ENCODE peak calls at places on chromosomes 16 and 17, in ten cellular contexts. One of them, this sample, is unnamed. For H3K36me3 and H3K27me3, the result is how much of the 10 kb centered on the place peaks cover.

GRCh38 chr16:49821614-49822282 is 34.2 kb downstream of the ZNF423 start:
- DNase-seq in heart left ventricle: no peak
- DNase-seq in fibroblast of lung: no peak
- DNase-seq in Peyer's patch: no peak
- DNase-seq in IMR-90: no peak
- DNase-seq in psoas muscle: no peak
- DNase-seq in K562: no peak
- DNase-seq in CD8-positive, alpha-beta T cell: no peak
- DNase-seq in lower lobe of right lung: no peak
- DNase-seq in left lung: peak
- DNase-seq in this sample: no peak

GRCh38 chr16:58582971-58583765 is 46.5 kb downstream of the CNOT1 start:
- DNase-seq in IMR-90: no peak
- DNase-seq in fibroblast of lung: no peak
- DNase-seq in Peyer's patch: no peak
- DNase-seq in lower lobe of right lung: no peak
- DNase-seq in left lung: no peak
- DNase-seq in K562: no peak
- DNase-seq in heart left ventricle: no peak
- DNase-seq in CD8-positive, alpha-beta T cell: no peak
- DNase-seq in psoas muscle: no peak
- DNase-seq in this sample: no peak

GRCh38 chr16:3071655-3072054 is 6.2 kb downstream of the IL32 start:
- DNase-seq in CD8-positive, alpha-beta T cell: no peak
- DNase-seq in IMR-90: no peak
- DNase-seq in heart left ventricle: no peak
- DNase-seq in Peyer's patch: no peak
- DNase-seq in fibroblast of lung: no peak
- DNase-seq in lower lobe of right lung: no peak
- DNase-seq in left lung: no peak
- DNase-seq in K562: no peak
- DNase-seq in psoas muscle: no peak
- DNase-seq in this sample: no peak

GRCh38 chr17:4017377-4017776 is 53.1 kb upstream of the ATP2A3 start:
- DNase-seq in heart left ventricle: no peak
- DNase-seq in lower lobe of right lung: no peak
- DNase-seq in fibroblast of lung: no peak
- DNase-seq in Peyer's patch: no peak
- DNase-seq in K562: peak
- DNase-seq in IMR-90: no peak
- DNase-seq in psoas muscle: no peak
- DNase-seq in left lung: peak
- DNase-seq in CD8-positive, alpha-beta T cell: no peak
- DNase-seq in this sample: no peak

GRCh38 chr17:77124192-77124908 is 16.4 kb upstream of the SEC14L1 start:
- DNase-seq in K562: no peak
- DNase-seq in Peyer's patch: no peak
- DNase-seq in heart left ventricle: peak
- DNase-seq in IMR-90: peak
- DNase-seq in lower lobe of right lung: no peak
- DNase-seq in CD8-positive, alpha-beta T cell: no peak
- DNase-seq in left lung: no peak
- DNase-seq in fibroblast of lung: no peak
- DNase-seq in psoas muscle: no peak
- DNase-seq in this sample: no peak

GRCh38 chr17:43461185-43461584 is 22.6 kb upstream of the DHX8 start:
- DNase-seq in IMR-90: no peak
- DNase-seq in left lung: no peak
- DNase-seq in CD8-positive, alpha-beta T cell: no peak
- DNase-seq in psoas muscle: no peak
- DNase-seq in lower lobe of right lung: no peak
- DNase-seq in K562: no peak
- DNase-seq in heart left ventricle: no peak
- DNase-seq in fibroblast of lung: no peak
- DNase-seq in Peyer's patch: no peak
- DNase-seq in this sample: no peak

GRCh38 chr16:12646490-12647274 is 157.0 kb downstream of the CPPED1 start:
- DNase-seq in CD8-positive, alpha-beta T cell: peak
- DNase-seq in heart left ventricle: peak
- DNase-seq in Peyer's patch: no peak
- DNase-seq in psoas muscle: no peak
- DNase-seq in K562: no peak
- DNase-seq in IMR-90: no peak
- DNase-seq in lower lobe of right lung: no peak
- DNase-seq in fibroblast of lung: no peak
- DNase-seq in left lung: no peak
- DNase-seq in this sample: peak

GRCh38 chr17:60135160-60135950 is 14.4 kb upstream of the CA4 start:
- DNase-seq in lower lobe of right lung: peak
- DNase-seq in K562: peak
- DNase-seq in heart left ventricle: peak
- DNase-seq in left lung: peak
- DNase-seq in Peyer's patch: peak
- DNase-seq in psoas muscle: peak
- DNase-seq in CD8-positive, alpha-beta T cell: peak
- DNase-seq in IMR-90: peak
- DNase-seq in fibroblast of lung: peak
- DNase-seq in this sample: peak

GRCh38 chr17:50128441-50129302 is 1.3 kb downstream of the SAMD14 start:
- DNase-seq in lower lobe of right lung: no peak
- DNase-seq in fibroblast of lung: no peak
- DNase-seq in psoas muscle: no peak
- DNase-seq in CD8-positive, alpha-beta T cell: no peak
- DNase-seq in IMR-90: peak
- DNase-seq in left lung: no peak
- DNase-seq in Peyer's patch: no peak
- DNase-seq in K562: no peak
- DNase-seq in heart left ventricle: no peak
- DNase-seq in this sample: no peak

GRCh38 chr17:37485938-37486570 is 3.6 kb upstream of the DUSP14 start:
- DNase-seq in psoas muscle: no peak
- DNase-seq in heart left ventricle: no peak
- DNase-seq in left lung: no peak
- DNase-seq in CD8-positive, alpha-beta T cell: no peak
- DNase-seq in fibroblast of lung: peak
- DNase-seq in K562: no peak
- DNase-seq in lower lobe of right lung: no peak
- DNase-seq in Peyer's patch: no peak
- DNase-seq in IMR-90: no peak
- DNase-seq in this sample: no peak

GRCh38 chr16:19858006-19858653 is 26.5 kb downstream of the GPRC5B start:
- DNase-seq in CD8-positive, alpha-beta T cell: no peak
- DNase-seq in left lung: no peak
- DNase-seq in lower lobe of right lung: peak
- DNase-seq in IMR-90: no peak
- DNase-seq in Peyer's patch: no peak
- DNase-seq in K562: no peak
- DNase-seq in psoas muscle: no peak
- DNase-seq in heart left ventricle: no peak
- DNase-seq in fibroblast of lung: no peak
- DNase-seq in this sample: no peak

GRCh38 chr17:81865733-81866439 is 5.3 kb downstream of the ARHGDIA start:
- DNase-seq in IMR-90: no peak
- DNase-seq in lower lobe of right lung: no peak
- DNase-seq in left lung: no peak
- DNase-seq in Peyer's patch: peak
- DNase-seq in K562: no peak
- DNase-seq in heart left ventricle: no peak
- DNase-seq in psoas muscle: no peak
- DNase-seq in fibroblast of lung: no peak
- DNase-seq in CD8-positive, alpha-beta T cell: no peak
- DNase-seq in this sample: peak

GRCh38 chr17:81865358-81865732 is 5.0 kb upstream of the P4HB start:
- DNase-seq in heart left ventricle: no peak
- DNase-seq in psoas muscle: no peak
- DNase-seq in K562: no peak
- DNase-seq in lower lobe of right lung: no peak
- DNase-seq in IMR-90: no peak
- DNase-seq in CD8-positive, alpha-beta T cell: no peak
- DNase-seq in fibroblast of lung: no peak
- DNase-seq in left lung: no peak
- DNase-seq in Peyer's patch: no peak
- DNase-seq in this sample: no peak

GRCh38 chr17:81867952-81868673 is 3.0 kb downstream of the ARHGDIA start:
- DNase-seq in CD8-positive, alpha-beta T cell: no peak
- DNase-seq in heart left ventricle: no peak
- DNase-seq in K562: peak
- DNase-seq in IMR-90: no peak
- DNase-seq in fibroblast of lung: peak
- DNase-seq in left lung: no peak
- DNase-seq in lower lobe of right lung: no peak
- DNase-seq in psoas muscle: no peak
- DNase-seq in Peyer's patch: no peak
- DNase-seq in this sample: no peak

GRCh38 chr17:81867123-81867951 is 3.8 kb downstream of the ARHGDIA start:
- DNase-seq in lower lobe of right lung: no peak
- DNase-seq in IMR-90: peak
- DNase-seq in CD8-positive, alpha-beta T cell: peak
- DNase-seq in left lung: no peak
- DNase-seq in fibroblast of lung: peak
- DNase-seq in heart left ventricle: no peak
- DNase-seq in Peyer's patch: peak
- DNase-seq in psoas muscle: no peak
- DNase-seq in K562: no peak
- DNase-seq in this sample: no peak

DNA sequence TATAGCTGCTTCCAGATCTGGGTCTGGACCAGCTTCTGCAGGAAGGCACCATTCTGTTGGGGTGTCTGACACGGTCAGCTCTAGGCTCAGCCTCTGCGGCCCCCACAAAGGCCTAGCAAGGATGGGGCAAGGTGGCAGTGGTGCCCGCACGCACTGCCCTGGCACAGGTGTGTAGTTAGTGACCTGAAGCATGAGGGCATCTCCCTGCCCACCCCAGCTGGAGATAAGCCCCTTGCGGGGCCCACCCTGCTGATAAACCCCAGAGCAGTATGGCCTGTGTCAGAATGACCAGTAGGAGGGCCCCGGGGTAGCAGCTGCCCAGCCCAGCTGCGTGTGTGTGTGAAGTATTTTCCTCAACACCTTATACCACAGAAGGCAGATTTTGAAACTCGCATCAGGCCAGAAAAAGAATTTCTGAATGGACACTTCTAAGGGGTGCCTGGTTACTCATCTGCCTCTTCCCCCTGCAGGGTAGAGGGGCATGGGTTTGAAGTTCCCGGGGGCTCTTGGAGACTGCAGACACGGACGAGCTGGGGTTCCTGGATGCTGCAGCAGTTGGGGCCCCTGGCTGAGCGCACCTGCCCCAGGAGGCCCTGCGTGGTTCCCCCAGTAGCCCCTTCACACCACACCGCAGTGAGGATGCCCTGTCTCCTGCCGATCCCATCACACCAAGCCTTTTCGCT is 4.6 kb downstream of the ARHGDIA start:
- DNase-seq in lower lobe of right lung: no peak
- DNase-seq in heart left ventricle: no peak
- DNase-seq in fibroblast of lung: peak
- DNase-seq in K562: no peak
- DNase-seq in CD8-positive, alpha-beta T cell: no peak
- DNase-seq in psoas muscle: no peak
- DNase-seq in Peyer's patch: no peak
- DNase-seq in left lung: no peak
- DNase-seq in IMR-90: no peak
- DNase-seq in this sample: no peak
- H3K36me3 ChIP-seq in lower lobe of right lung: half or more
- H3K36me3 ChIP-seq in heart left ventricle: under half
- H3K36me3 ChIP-seq in fibroblast of lung: under half
- H3K36me3 ChIP-seq in K562: half or more
- H3K36me3 ChIP-seq in CD8-positive, alpha-beta T cell: under half
- H3K36me3 ChIP-seq in psoas muscle: half or more
- H3K36me3 ChIP-seq in Peyer's patch: under half
- H3K36me3 ChIP-seq in left lung: half or more
- H3K36me3 ChIP-seq in IMR-90: under half
- H3K36me3 ChIP-seq in this sample: under half

GRCh38 chr17:22507823-22508222 is 815.5 kb downstream of the KCNJ18 start:
- DNase-seq in left lung: no peak
- DNase-seq in IMR-90: no peak
- DNase-seq in fibroblast of lung: no peak
- DNase-seq in psoas muscle: no peak
- DNase-seq in Peyer's patch: no peak
- DNase-seq in CD8-positive, alpha-beta T cell: no peak
- DNase-seq in lower lobe of right lung: no peak
- DNase-seq in K562: no peak
- DNase-seq in heart left ventricle: no peak
- DNase-seq in this sample: no peak
- TF ChIP-seq CTCF in left lung: no peak
- TF ChIP-seq CTCF in IMR-90: no peak
- TF ChIP-seq CTCF in fibroblast of lung: no peak
- TF ChIP-seq CTCF in psoas muscle: no peak
- TF ChIP-seq CTCF in Peyer's patch: no peak
- TF ChIP-seq CTCF in CD8-positive, alpha-beta T cell: no peak
- TF ChIP-seq CTCF in lower lobe of right lung: no peak
- TF ChIP-seq CTCF in K562: peak
- TF ChIP-seq CTCF in heart left ventricle: no peak
- TF ChIP-seq CTCF in this sample: no peak

DNA sequence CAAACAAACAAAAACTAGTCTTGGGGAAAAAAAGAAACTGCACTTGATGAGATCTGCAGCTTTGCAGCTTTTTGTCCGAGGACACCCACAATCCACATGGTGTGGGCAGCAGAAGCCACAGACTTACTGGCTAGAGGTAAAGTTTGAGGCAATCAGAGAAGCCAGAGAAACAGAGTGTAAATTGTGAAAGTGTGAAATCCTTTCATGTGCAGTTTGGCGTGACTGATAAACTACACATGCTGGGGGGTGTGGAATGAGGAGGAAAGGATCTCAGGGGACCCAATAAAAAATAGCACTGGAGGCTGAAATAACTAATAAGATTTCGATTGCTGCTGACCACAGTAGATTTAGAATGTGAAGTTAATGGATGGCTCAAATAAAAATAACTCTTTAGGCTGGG is 42.4 kb upstream of the HOXB13 start:
- DNase-seq in psoas muscle: no peak
- DNase-seq in K562: no peak
- DNase-seq in Peyer's patch: no peak
- DNase-seq in left lung: no peak
- DNase-seq in fibroblast of lung: no peak
- DNase-seq in CD8-positive, alpha-beta T cell: no peak
- DNase-seq in lower lobe of right lung: no peak
- DNase-seq in IMR-90: no peak
- DNase-seq in heart left ventricle: no peak
- DNase-seq in this sample: no peak
- H3K27me3 ChIP-seq in psoas muscle: under half
- H3K27me3 ChIP-seq in K562: under half
- H3K27me3 ChIP-seq in Peyer's patch: under half
- H3K27me3 ChIP-seq in left lung: under half
- H3K27me3 ChIP-seq in fibroblast of lung: under half
- H3K27me3 ChIP-seq in CD8-positive, alpha-beta T cell: under half
- H3K27me3 ChIP-seq in lower lobe of right lung: under half
- H3K27me3 ChIP-seq in IMR-90: half or more
- H3K27me3 ChIP-seq in heart left ventricle: under half
- H3K27me3 ChIP-seq in this sample: under half

DNA sequence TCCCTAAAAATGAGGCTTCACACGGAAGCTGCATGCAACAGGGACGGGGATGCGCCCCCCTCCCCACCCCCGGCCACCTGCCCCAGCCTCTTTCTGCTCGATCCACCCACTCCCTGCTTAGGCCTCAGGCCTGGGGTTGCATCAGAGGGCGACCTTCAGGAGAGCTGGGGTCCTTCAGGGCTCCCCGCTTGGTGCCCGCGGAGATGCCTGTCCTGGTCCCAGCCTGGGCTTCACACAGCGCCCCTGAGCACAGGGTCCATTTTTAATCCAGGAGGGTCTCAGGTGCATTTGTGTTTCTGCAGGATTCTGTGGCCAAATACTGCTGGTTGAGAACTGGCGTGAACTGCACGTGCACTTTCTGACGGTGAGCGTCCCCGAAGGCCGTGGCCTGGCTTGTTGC is 7.4 kb upstream of the APRT start:
- DNase-seq in CD8-positive, alpha-beta T cell: no peak
- DNase-seq in psoas muscle: no peak
- DNase-seq in lower lobe of right lung: no peak
- DNase-seq in IMR-90: no peak
- DNase-seq in fibroblast of lung: no peak
- DNase-seq in Peyer's patch: no peak
- DNase-seq in K562: no peak
- DNase-seq in heart left ventricle: no peak
- DNase-seq in left lung: no peak
- DNase-seq in this sample: no peak
- H3K36me3 ChIP-seq in CD8-positive, alpha-beta T cell: under half
- H3K36me3 ChIP-seq in psoas muscle: under half
- H3K36me3 ChIP-seq in lower lobe of right lung: under half
- H3K36me3 ChIP-seq in IMR-90: under half
- H3K36me3 ChIP-seq in fibroblast of lung: under half
- H3K36me3 ChIP-seq in Peyer's patch: under half
- H3K36me3 ChIP-seq in K562: under half
- H3K36me3 ChIP-seq in heart left ventricle: under half
- H3K36me3 ChIP-seq in left lung: half or more
- H3K36me3 ChIP-seq in this sample: under half